ENCODE peak calls at places on chromosomes 6 and 20, in five cellular contexts. K is AG04450; T is iPS DF 6.9; B is aorta; D is CD4-positive, alpha-beta memory T cell. Z is an unnamed sample.

GRCh38 chr6:21500314-21500713 is 93.2 kb upstream of the SOX4 start:
- DNase-seq in K (no peak), T (no peak), B (no peak), D (no peak), Z (no peak)

GRCh38 chr6:125077453-125077852 is 76.1 kb upstream of the TPD52L1 start:
- DNase-seq in K (no peak), T (no peak), B (no peak), D (no peak), Z (no peak)

GRCh38 chr20:62772994-62773858 is 23.0 kb upstream of the MRGBP start:
- DNase-seq in K (no peak), T (no peak), B (peak), D (no peak), Z (no peak)

GRCh38 chr6:169654590-169655391 is 47.0 kb downstream of the WDR27 start:
- DNase-seq in K (peak), T (peak), B (peak), D (peak), Z (peak)

GRCh38 chr6:118317581-118318563 is 230.2 kb upstream of the PLN start:
- DNase-seq in K (no peak), T (no peak), B (no peak), D (no peak), Z (no peak)

GRCh38 chr6:326896-327537 is 34.7 kb downstream of the DUSP22 start:
- DNase-seq in K (no peak), T (no peak), B (peak), D (no peak), Z (no peak)

GRCh38 chr6:24009319-24009718 is 116.7 kb upstream of the NRSN1 start:
- DNase-seq in K (no peak), T (no peak), B (no peak), D (no peak), Z (no peak)

GRCh38 chr6:109172096-109172495 is 76.8 kb downstream of the CEP57L1 start:
- DNase-seq in K (no peak), T (no peak), B (no peak), D (no peak), Z (no peak)

GRCh38 chr6:97203343-97203742 is 79.7 kb downstream of the MMS22L start:
- DNase-seq in K (peak), T (no peak), B (no peak), D (no peak), Z (no peak)

GRCh38 chr20:59232618-59233017 is 67.8 kb upstream of the EDN3 start:
- DNase-seq in K (no peak), T (no peak), B (no peak), D (no peak), Z (no peak)

GRCh38 chr6:148183776-148184175 is 158.9 kb upstream of the SASH1 start:
- DNase-seq in K (no peak), T (no peak), B (no peak), D (no peak), Z (no peak)

GRCh38 chr6:41581381-41581991 is 35.3 kb downstream of the FOXP4 start:
- DNase-seq in K (peak), T (no peak), B (peak), D (no peak), Z (no peak)

GRCh38 chr6:113830140-113830539 is 27.0 kb upstream of the MARCKS start:
- DNase-seq in K (no peak), T (no peak), B (no peak), D (no peak), Z (no peak)

GRCh38 chr6:137637161-137637560 is 143.0 kb upstream of the OLIG3 start:
- DNase-seq in K (peak), T (no peak), B (no peak), D (no peak), Z (no peak)

GRCh38 chr20:18144541-18145099 is 7.0 kb downstream of the KAT14 start:
- DNase-seq in K (no peak), T (no peak), B (no peak), D (no peak), Z (no peak)

GRCh38 chr6:75528423-75528822 is 34.8 kb upstream of the FILIP1 start:
- DNase-seq in K (no peak), T (no peak), B (no peak), D (no peak), Z (no peak)

GRCh38 chr6:113414511-113414910 is 442.6 kb upstream of the MARCKS start:
- DNase-seq in K (peak), T (no peak), B (peak), D (no peak), Z (no peak)

GRCh38 chr6:22737331-22737730 is 168.0 kb downstream of the HDGFL1 start:
- DNase-seq in K (no peak), T (peak), B (peak), D (no peak), Z (peak)

DNA sequence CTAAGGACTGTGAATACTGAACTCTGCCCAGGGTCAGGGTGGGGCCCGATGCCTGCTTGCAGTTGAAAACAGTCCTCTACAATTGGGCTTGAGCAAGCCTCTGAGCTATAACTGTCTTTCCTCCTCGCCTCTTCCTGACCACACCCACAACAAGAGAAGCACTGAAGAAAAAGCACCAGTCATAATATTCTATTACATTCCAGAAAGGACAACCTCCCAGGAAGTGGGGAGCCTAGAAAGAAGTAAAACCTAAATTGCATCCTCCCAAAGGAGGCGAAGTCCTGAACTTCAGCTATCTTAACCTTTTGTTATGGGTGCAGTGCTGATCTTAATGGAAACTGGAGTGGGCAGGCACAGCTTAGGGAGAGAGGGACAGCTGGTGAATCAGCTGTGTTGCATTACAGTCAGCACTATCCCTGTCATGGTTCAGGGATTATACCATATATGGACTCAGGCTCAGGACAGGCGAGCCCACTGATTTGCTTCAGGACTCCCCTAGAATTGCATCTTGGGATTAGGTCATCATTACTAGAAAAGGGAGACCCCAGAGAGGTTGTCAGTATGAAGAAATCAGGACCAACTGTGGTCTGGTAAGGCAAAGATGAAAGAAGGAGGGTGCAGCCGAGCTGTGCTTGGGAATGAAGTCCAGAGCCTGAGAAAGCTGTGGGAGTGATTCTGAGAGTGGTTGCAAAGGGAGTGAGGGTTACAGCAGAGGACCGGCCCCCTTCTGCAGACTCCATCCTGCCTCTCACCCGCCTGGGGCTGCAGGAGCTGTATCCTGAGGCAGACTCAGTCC is 18.3 kb upstream of the TRAM2 start:
- DNase-seq in K (peak), T (no peak), B (peak), D (no peak), Z (peak)
- H3K4me3 ChIP-seq in K (peak), T (no peak), B (no peak), D (no peak), Z (no peak)

GRCh38 chr6:107789361-107789760 is 34.8 kb downstream of the SCML4 start:
- DNase-seq in K (no peak), T (no peak), B (no peak), D (no peak), Z (no peak)

GRCh38 chr6:107786179-107786578 is 37.9 kb downstream of the SCML4 start:
- DNase-seq in K (no peak), T (no peak), B (no peak), D (peak), Z (no peak)

GRCh38 chr6:107787589-107787960 is 36.5 kb downstream of the SCML4 start:
- DNase-seq in K (no peak), T (no peak), B (no peak), D (no peak), Z (no peak)

GRCh38 chr6:107784669-107785068 is 39.4 kb downstream of the SCML4 start:
- DNase-seq in K (no peak), T (no peak), B (no peak), D (no peak), Z (no peak)

DNA sequence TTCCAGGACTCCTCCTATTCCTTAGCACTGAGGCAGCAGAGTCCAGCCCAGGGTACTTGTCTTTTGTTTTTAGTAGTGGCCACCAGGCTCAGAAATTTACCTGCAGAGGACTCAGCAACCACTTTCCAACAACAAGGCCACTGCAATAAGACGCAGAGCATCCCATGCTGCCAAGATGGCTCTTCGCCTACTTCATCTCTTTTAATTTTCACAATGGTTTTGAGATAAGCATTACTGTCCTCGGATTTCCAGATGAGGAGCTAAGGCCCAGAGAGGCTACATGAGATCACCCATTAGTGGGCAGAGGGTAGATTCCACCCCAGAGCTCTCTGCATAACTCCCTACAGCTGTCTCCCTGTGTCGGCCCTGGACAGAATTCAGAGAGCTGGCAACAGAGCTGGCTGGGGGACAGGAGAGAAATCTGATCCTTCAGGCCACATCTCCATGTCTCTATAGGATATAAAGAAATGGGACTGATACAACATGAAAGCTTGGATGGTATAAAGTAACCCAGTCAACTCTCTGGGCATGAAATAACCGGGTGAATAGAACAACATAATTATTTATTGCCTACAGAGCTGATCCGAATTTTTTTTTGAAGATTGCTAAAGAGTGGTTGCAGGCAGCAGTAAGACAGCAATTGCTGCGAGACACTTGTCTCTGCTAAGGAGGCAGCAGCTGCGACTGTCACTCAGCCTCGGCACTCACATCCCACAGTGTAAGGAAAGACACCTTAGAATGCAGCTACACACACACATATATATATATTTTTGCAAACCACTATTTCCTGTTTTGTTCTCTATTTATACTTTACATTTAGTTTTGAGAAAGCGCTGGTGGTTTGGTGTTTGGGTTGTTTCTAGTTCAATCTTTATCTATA is 37.2 kb downstream of the SCML4 start:
- DNase-seq in K (no peak), T (no peak), B (no peak), D (peak), Z (no peak)
- H3K4me3 ChIP-seq in K (no peak), T (no peak), B (no peak), D (no peak), Z (no peak)

GRCh38 chr6:13831623-13832022 is 17.3 kb upstream of the MCUR1 start:
- DNase-seq in K (no peak), T (no peak), B (no peak), D (no peak), Z (no peak)

GRCh38 chr6:13832778-13833177 is 18.4 kb upstream of the MCUR1 start:
- DNase-seq in K (no peak), T (no peak), B (no peak), D (no peak), Z (no peak)

GRCh38 chr6:13836170-13836569 is 21.8 kb upstream of the MCUR1 start:
- DNase-seq in K (no peak), T (no peak), B (no peak), D (no peak), Z (no peak)

GRCh38 chr6:13830803-13831202 is 16.4 kb upstream of the MCUR1 start:
- DNase-seq in K (no peak), T (no peak), B (no peak), D (no peak), Z (no peak)

DNA sequence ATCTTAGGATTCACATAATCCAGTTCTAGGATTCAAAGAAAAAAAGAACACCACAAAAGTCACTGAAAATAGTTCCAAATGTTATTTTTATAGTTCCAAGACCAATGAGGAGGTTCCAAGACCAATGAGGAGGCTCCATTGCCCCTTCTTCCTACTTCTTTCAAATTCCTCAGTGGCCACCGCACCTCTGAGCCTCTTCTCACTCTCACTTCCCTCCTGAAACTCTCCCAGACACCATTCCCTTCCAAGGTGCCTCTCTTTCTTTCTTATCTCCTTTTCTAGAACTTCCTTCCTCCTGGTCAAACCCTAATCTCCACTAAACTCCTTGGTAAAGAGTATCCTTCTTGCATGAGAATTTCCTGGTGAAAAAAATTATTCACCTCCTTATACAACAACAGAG is 20.4 kb upstream of the MCUR1 start:
- DNase-seq in K (no peak), T (no peak), B (no peak), D (no peak), Z (no peak)
- H3K4me3 ChIP-seq in K (no peak), T (no peak), B (no peak), D (no peak), Z (no peak)

GRCh38 chr6:132198896-132199295 is 202.4 kb downstream of the MOXD1 start:
- DNase-seq in K (peak), T (no peak), B (no peak), D (no peak), Z (no peak)

GRCh38 chr6:132202569-132202968 is 198.7 kb downstream of the MOXD1 start:
- DNase-seq in K (peak), T (no peak), B (no peak), D (no peak), Z (no peak)

GRCh38 chr6:132194529-132194928 is 206.7 kb downstream of the MOXD1 start:
- DNase-seq in K (no peak), T (no peak), B (no peak), D (no peak), Z (no peak)

GRCh38 chr6:132198040-132198439 is 203.2 kb downstream of the MOXD1 start:
- DNase-seq in K (no peak), T (no peak), B (no peak), D (no peak), Z (no peak)

GRCh38 chr6:132199343-132199742 is 201.9 kb downstream of the MOXD1 start:
- DNase-seq in K (no peak), T (no peak), B (no peak), D (no peak), Z (no peak)
- H3K4me3 ChIP-seq in K (no peak), T (no peak), B (no peak), D (no peak), Z (no peak)

Z was measured in H7.